ENCODE peak calls at places on chromosomes 1 and 21, in four cellular contexts. O is cardiac fibroblast; Y is tibial nerve; U is CD8-positive, alpha-beta memory T cell. V is an unnamed sample.

GRCh38 chr1:41743361-41743760 is 175.4 kb downstream of the HIVEP3 start:
- DNase-seq in U (no peak), Y (no peak), O (no peak), V (peak)

GRCh38 chr21:38938343-38938742 is 132.6 kb downstream of the ETS2 start:
- DNase-seq in O (peak), U (peak), Y (no peak), V (no peak)

GRCh38 chr21:17848228-17848627 is 29.1 kb upstream of the C21orf91 start:
- DNase-seq in O (peak), Y (no peak), U (no peak), V (peak)

GRCh38 chr21:34603002-34603709 is 11.8 kb downstream of the RCAN1 start:
- DNase-seq in O (peak), Y (peak), U (peak), V (peak)

GRCh38 chr1:22414244-22414751 is 37.4 kb upstream of the ZBTB40 start:
- DNase-seq in O (no peak), U (no peak), Y (no peak), V (no peak)

GRCh38 chr1:221511797-221512196 is 230.1 kb downstream of the DUSP10 start:
- DNase-seq in U (no peak), Y (no peak), O (no peak), V (no peak)

GRCh38 chr1:14661220-14661619 is 62.7 kb downstream of the KAZN start:
- DNase-seq in U (no peak), Y (no peak), O (peak), V (no peak)

GRCh38 chr1:152735648-152736047 is 22.2 kb upstream of the KPRP start:
- DNase-seq in O (no peak), U (no peak), Y (no peak), V (peak)

GRCh38 chr1:36411674-36412648 is 14.3 kb upstream of the LSM10 start:
- DNase-seq in Y (no peak), U (peak), O (peak), V (peak)

GRCh38 chr1:72419229-72419628 is 136.9 kb upstream of the NEGR1 start:
- DNase-seq in Y (no peak), O (no peak), U (no peak), V (no peak)

GRCh38 chr1:210200090-210200736 is 32.4 kb upstream of the SERTAD4 start:
- DNase-seq in O (no peak), Y (no peak), U (no peak), V (peak)

GRCh38 chr1:4407851-4408250 is 246.6 kb upstream of the AJAP1 start:
- DNase-seq in O (no peak), Y (no peak), U (no peak), V (no peak)

GRCh38 chr1:15038232-15039016 is 115.1 kb upstream of the TMEM51 start:
- DNase-seq in Y (no peak), O (peak), U (no peak), V (peak)

GRCh38 chr1:10071640-10072039 is 38.9 kb downstream of the UBE4B start:
- DNase-seq in Y (no peak), O (no peak), U (no peak), V (no peak)

GRCh38 chr1:238789916-238790667 is 596.3 kb upstream of the CHRM3 start:
- DNase-seq in O (no peak), U (no peak), Y (no peak), V (peak)

GRCh38 chr1:84006574-84006973 is 7.6 kb upstream of the TTLL7 start:
- DNase-seq in U (no peak), O (no peak), Y (no peak), V (no peak)

GRCh38 chr1:180040034-180040433 is 85.4 kb downstream of the CEP350 start:
- DNase-seq in Y (no peak), O (peak), U (no peak), V (peak)

GRCh38 chr1:67162954-67163353 is 3.3 kb upstream of the IL23R start:
- DNase-seq in U (no peak), Y (no peak), O (no peak), V (peak)

GRCh38 chr1:32626176-32626575 is 24.2 kb downstream of the ZBTB8OS start:
- DNase-seq in U (no peak), Y (no peak), O (no peak), V (no peak)

GRCh38 chr1:35586808-35587207 is 13.7 kb downstream of the TFAP2E start:
- DNase-seq in O (no peak), Y (no peak), U (no peak), V (no peak)

GRCh38 chr21:32306021-32306780 is 7.5 kb downstream of the MRAP start:
- DNase-seq in U (no peak), Y (no peak), O (peak), V (no peak)

GRCh38 chr1:4306559-4307467 is 347.6 kb upstream of the AJAP1 start:
- DNase-seq in U (no peak), O (no peak), Y (no peak), V (no peak)

GRCh38 chr1:151444791-151445177 is 14.5 kb downstream of the POGZ start:
- DNase-seq in Y (no peak), O (no peak), U (no peak), V (no peak)

GRCh38 chr1:85463666-85464496 is 1.1 kb downstream of the DDAH1 start:
- DNase-seq in Y (no peak), U (no peak), O (peak), V (no peak)

GRCh38 chr1:25544243-25544764 is 898 bp downstream of the LDLRAP1 start:
- DNase-seq in O (no peak), U (no peak), Y (no peak), V (no peak)

GRCh38 chr1:200977071-200977754 is 46.3 kb downstream of the KIF21B start:
- DNase-seq in O (no peak), Y (no peak), U (no peak), V (no peak)

GRCh38 chr1:67564193-67564592 is 120.8 kb upstream of the GADD45A start:
- DNase-seq in U (no peak), O (no peak), Y (no peak), V (no peak)

GRCh38 chr1:248239478-248239877 is 8.3 kb downstream of the OR2M4 start:
- DNase-seq in U (no peak), O (no peak), Y (no peak), V (no peak)

GRCh38 chr1:56584910-56585528 is 5.7 kb upstream of the PLPP3 start:
- DNase-seq in U (no peak), O (peak), Y (no peak), V (peak)

GRCh38 chr1:187685338-187685737 is 856.6 kb downstream of the PLA2G4A start:
- DNase-seq in O (peak), Y (no peak), U (no peak), V (peak)

DNA sequence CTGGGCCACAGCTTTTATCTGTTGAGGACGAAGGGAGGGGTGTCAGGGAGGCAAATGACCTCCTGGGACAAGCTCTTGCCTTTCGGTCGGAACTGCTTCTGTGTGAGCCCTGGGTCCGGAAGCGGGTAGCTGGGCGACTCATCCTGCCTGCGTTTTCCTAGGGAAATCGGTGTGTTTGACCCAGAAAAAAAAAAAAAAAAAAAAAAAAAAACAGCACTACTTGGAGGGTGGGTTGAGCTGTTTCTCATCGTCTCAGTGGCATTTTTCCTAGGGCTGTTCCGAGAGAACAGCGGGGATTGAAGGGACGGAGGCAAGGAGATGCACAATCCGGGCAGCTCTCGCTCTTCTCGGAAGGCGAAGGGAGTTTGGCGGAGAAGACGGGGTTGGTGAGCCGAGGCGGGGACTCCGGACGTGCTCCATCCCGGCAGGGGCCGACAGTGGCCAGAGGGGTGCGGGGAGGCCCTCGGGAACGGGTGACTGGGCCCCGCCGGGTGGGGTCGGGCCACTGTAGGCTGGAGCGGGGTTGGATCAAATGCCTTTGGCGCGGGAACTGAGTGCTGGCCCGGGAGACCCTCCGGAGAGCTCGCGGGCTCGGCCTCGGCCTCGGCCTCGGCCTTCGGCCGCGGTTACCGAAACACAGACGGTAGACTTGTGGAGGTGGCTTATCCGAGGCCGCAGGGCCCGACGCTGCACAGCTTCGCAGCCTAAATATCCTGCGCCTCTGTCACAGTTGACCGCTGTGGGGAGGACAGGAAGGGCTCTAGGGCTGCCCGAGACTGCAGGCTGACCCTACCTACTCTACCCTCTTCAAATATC is 2.4 kb upstream of the BARHL2 start:
- DNase-seq in U (no peak), Y (no peak), O (no peak), V (no peak)
- H3K4me3 ChIP-seq in U (no peak), Y (no peak), O (no peak), V (no peak)

GRCh38 chr1:2233468-2233867 is 5.3 kb downstream of the SKI start:
- DNase-seq in U (no peak), Y (no peak), O (no peak), V (no peak)
- H3K4me3 ChIP-seq in U (peak), Y (peak), O (peak), V (no peak)

GRCh38 chr21:28775071-28775470 is 217.6 kb downstream of the LTN1 start:
- DNase-seq in Y (no peak), U (no peak), O (no peak), V (no peak)

GRCh38 chr21:28779914-28780313 is 212.8 kb downstream of the LTN1 start:
- DNase-seq in O (no peak), U (no peak), Y (no peak), V (no peak)

GRCh38 chr21:28773036-28773435 is 219.6 kb downstream of the LTN1 start:
- DNase-seq in Y (no peak), O (no peak), U (no peak), V (no peak)

GRCh38 chr21:28771790-28772501 is 220.7 kb downstream of the LTN1 start:
- DNase-seq in U (no peak), Y (no peak), O (peak), V (no peak)

DNA sequence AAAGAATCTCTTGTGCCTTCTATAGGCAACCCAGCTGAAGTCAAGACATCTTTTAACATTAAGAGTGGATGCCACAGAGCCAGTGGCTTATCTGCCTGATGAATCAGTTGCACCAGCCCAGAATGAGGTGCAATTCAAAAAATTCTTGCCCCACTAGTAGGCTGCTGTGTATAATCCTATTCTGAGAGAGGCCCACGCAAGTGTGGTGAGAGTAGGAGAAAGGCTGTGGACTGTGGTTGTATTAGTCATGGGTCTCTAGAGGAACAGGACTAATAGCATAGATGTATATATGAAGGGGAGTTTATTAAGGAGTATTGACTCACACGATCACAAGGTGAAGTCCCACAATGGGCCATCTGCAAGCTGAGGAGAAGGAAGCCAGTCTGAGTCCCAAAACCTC is 216.4 kb downstream of the LTN1 start:
- DNase-seq in Y (no peak), O (peak), U (no peak), V (no peak)
- H3K4me3 ChIP-seq in Y (no peak), O (no peak), U (no peak), V (no peak)

GRCh38 chr1:2213576-2214505 is 14.3 kb upstream of the SKI start:
- DNase-seq in Y (peak), U (no peak), O (peak), V (no peak)

GRCh38 chr1:2210786-2211185 is 16.2 kb upstream of the FAAP20 start:
- DNase-seq in Y (no peak), O (no peak), U (no peak), V (no peak)

GRCh38 chr1:2212542-2213491 is 15.3 kb upstream of the SKI start:
- DNase-seq in O (peak), U (peak), Y (peak), V (peak)

GRCh38 chr1:2210084-2210653 is 15.6 kb upstream of the FAAP20 start:
- DNase-seq in O (no peak), U (no peak), Y (no peak), V (peak)

GRCh38 chr1:2212167-2212541 is 16.0 kb upstream of the SKI start:
- DNase-seq in O (no peak), Y (no peak), U (no peak), V (no peak)
- H3K4me3 ChIP-seq in O (peak), Y (peak), U (no peak), V (no peak)

DNA sequence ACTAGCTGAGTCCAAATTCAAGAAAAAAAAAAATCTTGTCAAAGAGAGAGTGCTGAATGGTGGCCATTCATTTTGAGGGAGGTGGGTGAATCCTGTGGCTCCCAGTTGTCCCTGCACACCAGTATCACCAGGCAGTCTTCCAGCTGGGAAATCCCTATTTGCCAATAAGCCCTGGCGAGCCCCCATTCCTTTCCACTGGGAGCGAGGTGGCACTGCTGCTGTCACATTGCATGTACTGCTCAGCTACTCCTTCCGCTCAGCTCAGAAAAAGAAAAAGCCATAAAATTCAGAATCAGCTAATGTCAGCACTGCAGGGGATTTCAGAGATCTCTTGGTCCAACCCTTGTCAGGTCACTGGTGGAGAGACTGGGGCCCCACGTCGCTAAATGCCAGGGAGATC is 298.5 kb downstream of the OMA1 start:
- DNase-seq in O (no peak), U (no peak), Y (no peak), V (no peak)
- H3K4me3 ChIP-seq in O (no peak), U (no peak), Y (no peak), V (no peak)

GRCh38 chr1:31027693-31028526 is 37.6 kb downstream of the PUM1 start:
- DNase-seq in Y (no peak), O (peak), U (no peak), V (no peak)
- H3K4me3 ChIP-seq in Y (no peak), O (no peak), U (no peak), V (no peak)

GRCh38 chr1:52502789-52503188 is 50.1 kb downstream of the TUT4 start:
- DNase-seq in Y (no peak), O (no peak), U (no peak), V (peak)
- H3K4me3 ChIP-seq in Y (no peak), O (no peak), U (no peak), V (no peak)

DNA sequence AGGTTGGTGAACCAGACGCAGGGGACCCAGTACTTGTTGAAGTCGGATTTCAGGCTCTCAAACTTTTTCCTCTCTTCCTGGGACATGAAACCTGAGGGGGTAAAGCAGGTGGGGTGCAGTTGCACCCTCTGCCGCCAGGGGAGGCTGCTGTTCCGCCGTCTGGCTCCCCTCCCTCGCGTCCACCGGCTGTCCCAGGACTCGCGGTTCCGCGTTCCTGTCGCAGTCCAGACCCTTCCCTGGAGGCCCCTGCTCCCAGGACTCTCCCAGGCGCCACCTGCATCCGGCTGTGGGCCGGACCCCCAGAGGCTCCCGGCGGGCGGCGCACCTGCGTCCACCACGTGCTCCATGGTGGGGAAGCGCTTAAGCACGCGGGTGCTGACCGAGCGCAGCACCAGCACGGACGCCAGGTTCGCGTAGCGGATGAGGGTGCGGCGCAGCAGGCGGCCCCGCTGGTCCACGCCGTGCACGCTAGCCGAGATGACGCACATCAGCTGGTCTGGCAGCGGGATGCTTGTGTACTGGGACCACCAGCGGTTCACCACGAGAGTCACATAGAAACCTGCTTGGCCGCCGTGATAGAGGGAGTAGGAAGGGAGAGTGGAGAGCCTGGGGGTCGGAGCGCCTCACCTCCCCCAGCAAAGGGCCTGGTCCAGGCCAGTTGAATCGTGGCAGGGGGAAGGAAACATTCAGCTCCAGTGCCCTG is 1.7 kb downstream of the BEST4 start:
- DNase-seq in Y (no peak), U (peak), O (peak), V (peak)
- H3K4me3 ChIP-seq in Y (peak), U (peak), O (peak), V (peak)